ENCODE peak calls at places on chromosomes 11 and 22, in five cellular contexts. C is heart right ventricle, X is left ventricle myocardium inferior, Z is body of pancreas, S is Caco-2. T is an unnamed sample.

GRCh38 chr11:121890377-121890776 is 225.6 kb downstream of the BLID start:
- DNase-seq in C (no peak), X (no peak), Z (no peak), S (no peak), T (no peak)

GRCh38 chr11:57474017-57474750 is 13.9 kb downstream of the RTN4RL2 start:
- DNase-seq in C (no peak), X (no peak), Z (no peak), S (no peak), T (peak; percentile 80)

GRCh38 chr11:8699903-8700302 is 17.3 kb downstream of the RPL27A start:
- DNase-seq in C (no peak), X (no peak), Z (peak; percentile 74), S (no peak), T (no peak)

GRCh38 chr11:12983331-12983730 is 25.8 kb upstream of the RASSF10 start:
- DNase-seq in C (no peak), X (no peak), Z (peak; percentile 11), S (no peak), T (no peak)

GRCh38 chr11:61611309-61611708 is 30.4 kb upstream of the SYT7 start:
- DNase-seq in C (no peak), X (no peak), Z (no peak), S (no peak), T (no peak)

GRCh38 chr11:73321342-73322110 is 13.4 kb downstream of the ARHGEF17 start:
- DNase-seq in C (peak; percentile 79), X (peak; percentile 75), Z (no peak), S (no peak), T (no peak)

GRCh38 chr22:26673485-26673884 is 16.1 kb downstream of the MIAT start:
- DNase-seq in C (no peak), X (no peak), Z (no peak), S (no peak), T (peak; percentile 19)

GRCh38 chr22:29114392-29114791 is 41.6 kb downstream of the KREMEN1 start:
- DNase-seq in C (no peak), X (no peak), Z (no peak), S (no peak), T (no peak)

GRCh38 chr11:134763030-134763388 is 351.0 kb upstream of the B3GAT1 start:
- DNase-seq in C (no peak), X (no peak), Z (no peak), S (no peak), T (no peak)

GRCh38 chr22:20618488-20618887 is 111.1 kb downstream of the MED15 start:
- DNase-seq in C (no peak), X (no peak), Z (no peak), S (no peak), T (no peak)

GRCh38 chr22:22714600-22715361 is 70.4 kb downstream of the GGTLC2 start:
- DNase-seq in C (no peak), X (no peak), Z (no peak), S (no peak), T (no peak)

GRCh38 chr11:114375052-114375451 is 25.3 kb downstream of the C11orf71 start:
- DNase-seq in C (no peak), X (no peak), Z (no peak), S (no peak), T (no peak)

DNA sequence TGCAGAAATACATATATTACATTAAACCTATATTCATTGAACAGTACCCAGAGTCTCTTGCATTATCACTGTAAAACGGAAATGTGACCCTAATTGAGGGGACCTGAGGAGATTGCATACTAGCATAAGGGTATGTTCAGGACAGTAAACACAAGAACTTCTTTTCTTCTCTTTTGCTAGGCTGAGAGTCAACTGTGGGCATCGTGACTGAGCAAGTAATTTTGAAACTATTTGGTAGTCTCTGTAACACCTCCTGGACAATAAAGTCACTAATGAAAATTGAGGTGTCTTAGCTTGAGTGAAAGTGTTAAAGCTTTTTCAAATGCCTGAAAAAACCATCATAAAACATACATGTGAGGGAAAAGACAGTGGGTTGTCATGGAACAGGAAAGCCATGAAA is 90.9 kb downstream of the PDHX start:
- DNase-seq in C (no peak), X (no peak), Z (no peak), S (no peak), T (peak; percentile 21)
- H3K4me1 ChIP-seq in C (no peaks in the 10 kb centered on the region), X (peaks cover 7% of the 10 kb centered on the region), Z (peaks cover 86% of the 10 kb centered on the region), S (peaks cover 38% of the 10 kb centered on the region), T (peaks cover 32% of the 10 kb centered on the region)

GRCh38 chr11:64007160-64007628 is 21.0 kb downstream of the OTUB1 start:
- DNase-seq in C (no peak), X (no peak), Z (no peak), S (no peak), T (no peak)

GRCh38 chr11:64009234-64009633 is 23.0 kb downstream of the OTUB1 start:
- DNase-seq in C (no peak), X (no peak), Z (no peak), S (no peak), T (no peak)

GRCh38 chr11:64009710-64010109 is 23.5 kb downstream of the OTUB1 start:
- DNase-seq in C (no peak), X (no peak), Z (no peak), S (no peak), T (no peak)

GRCh38 chr11:64007629-64008282 is 21.5 kb downstream of the OTUB1 start:
- DNase-seq in C (peak; percentile 72), X (peak; percentile 84), Z (peak; percentile 88), S (no peak), T (no peak)

DNA sequence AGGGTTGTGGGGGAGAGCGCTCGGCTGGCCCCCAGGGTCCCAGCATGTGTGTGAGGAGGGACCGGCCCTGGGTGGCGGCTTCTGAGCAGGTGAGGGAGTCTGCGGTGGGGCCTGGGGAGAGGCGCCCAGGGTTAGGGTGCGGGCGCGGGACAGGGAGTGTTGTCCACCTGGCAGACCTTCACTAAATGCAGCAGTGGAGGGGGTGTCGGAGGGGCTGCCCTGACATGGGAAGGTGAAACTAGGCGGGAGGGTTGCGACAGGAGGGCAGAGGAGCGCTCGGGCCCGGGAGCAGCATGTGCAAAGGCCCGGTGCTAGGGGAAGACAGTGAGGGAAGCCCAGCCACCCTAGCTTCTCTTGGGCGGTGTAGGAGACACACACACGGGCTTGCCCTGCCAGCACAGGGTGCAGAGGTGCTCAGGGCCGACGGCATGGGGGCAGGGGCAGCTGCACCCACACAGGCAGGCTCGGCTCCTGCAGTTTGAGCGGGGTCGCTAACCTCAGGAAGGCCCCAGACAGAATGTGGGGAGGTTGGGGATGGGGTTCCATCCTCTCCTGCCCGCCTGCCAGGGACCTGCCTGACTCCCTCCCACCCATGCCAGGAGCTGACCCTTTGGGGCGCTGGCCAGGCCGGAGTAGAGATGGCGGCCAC is 22.2 kb downstream of the OTUB1 start:
- DNase-seq in C (no peak), X (no peak), Z (no peak), S (no peak), T (no peak)
- H3K27me3 ChIP-seq in C (no peaks in the 10 kb centered on the region), X (no peaks in the 10 kb centered on the region), Z (no peaks in the 10 kb centered on the region), S (no peaks in the 10 kb centered on the region), T (no peaks in the 10 kb centered on the region)

DNA sequence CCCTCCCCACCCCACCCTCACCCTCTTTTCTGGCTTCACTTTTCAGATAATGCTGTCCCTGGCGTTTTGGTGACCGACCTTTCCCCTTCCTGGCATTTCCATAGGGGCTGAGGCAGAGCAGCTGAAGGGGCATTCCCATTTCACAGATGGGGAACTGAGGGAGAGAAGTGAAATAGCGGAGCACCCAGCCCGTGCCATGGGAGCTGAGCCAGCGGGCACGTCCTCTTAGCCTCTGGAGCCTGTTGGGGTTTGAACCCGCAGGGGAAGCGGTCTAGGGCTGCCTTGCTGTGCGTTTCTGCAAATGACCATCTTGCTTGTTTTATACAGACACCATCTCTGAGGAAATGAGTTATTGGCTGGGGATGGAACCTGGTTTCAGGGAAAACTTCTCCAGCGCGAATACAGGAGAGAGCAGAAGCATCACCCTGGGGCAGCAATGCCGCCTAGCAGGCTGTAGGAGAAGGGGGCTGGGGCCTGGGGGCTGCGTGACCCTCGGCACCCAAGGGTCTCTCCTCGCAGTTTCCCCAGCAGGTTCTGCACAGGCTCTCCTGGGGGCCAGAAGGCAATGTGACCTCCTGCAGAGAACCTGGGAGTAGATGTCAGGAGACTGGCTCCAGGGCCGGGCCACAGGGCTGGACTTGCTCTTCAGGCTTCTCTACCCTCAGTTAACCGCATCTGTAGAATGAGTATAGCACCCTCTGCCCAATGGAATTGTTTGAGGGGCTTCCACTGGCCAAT is 1.5 kb downstream of the PTPRJ start:
- DNase-seq in C (no peak), X (peak; percentile 31), Z (peak; percentile 31), S (no peak), T (peak; percentile 55)
- H3K4me3 ChIP-seq in C (peak overlapping the region; percentile 73), X (peak overlapping the region; percentile 91), Z (peak overlapping the region; percentile 82), S (peak overlapping the region; percentile 66), T (peak overlapping the region; percentile 94)

GRCh38 chr11:65571420-65571819 is 918 bp upstream of the FAM89B start:
- DNase-seq in C (no peak), X (no peak), Z (peak; percentile 59), S (peak; percentile 33), T (no peak)
- H3K4me1 ChIP-seq in C (peaks cover 57% of the 10 kb centered on the region), X (peaks cover 81% of the 10 kb centered on the region), Z (peaks cover 69% of the 10 kb centered on the region), S (peaks cover 36% of the 10 kb centered on the region), T (peaks cover 79% of the 10 kb centered on the region)

DNA sequence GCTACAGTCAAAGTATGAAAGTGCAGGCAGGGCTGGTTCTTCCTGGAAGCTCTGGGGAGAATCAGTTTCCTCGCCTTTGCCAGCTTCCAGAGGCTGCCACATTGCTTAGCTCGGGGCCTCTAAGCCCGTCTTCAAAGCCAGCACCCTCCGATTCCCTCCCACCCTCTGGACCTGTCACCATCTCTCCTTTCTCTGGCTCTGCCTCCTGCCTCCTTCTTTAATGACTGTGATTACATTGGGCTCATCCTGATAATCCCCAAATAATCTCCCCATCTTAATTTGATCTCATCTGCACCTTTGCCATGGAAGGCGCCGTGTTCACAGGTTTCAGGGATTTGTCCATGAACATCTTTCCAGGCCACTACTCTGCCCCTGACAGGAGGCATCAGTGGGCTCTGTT is 42.5 kb downstream of the MCM5 start:
- DNase-seq in C (no peak), X (no peak), Z (no peak), S (no peak), T (no peak)
- H3K27me3 ChIP-seq in C (no peaks in the 10 kb centered on the region), X (no peaks in the 10 kb centered on the region), Z (no peaks in the 10 kb centered on the region), S (no peaks in the 10 kb centered on the region), T (no peaks in the 10 kb centered on the region)

GRCh38 chr11:44604171-44604581 is 38.7 kb downstream of the CD82 start:
- DNase-seq in C (no peak), X (no peak), Z (peak; percentile 27), S (no peak), T (no peak)
- H3K4me3 ChIP-seq in C (no peak overlapping the region), X (no peak overlapping the region), Z (no peak overlapping the region), S (no peak overlapping the region), T (no peak overlapping the region)

GRCh38 chr22:39237276-39238123 is 7.3 kb downstream of the PDGFB start:
- DNase-seq in C (no peak), X (no peak), Z (no peak), S (no peak), T (no peak)
- H3K4me1 ChIP-seq in C (peaks cover 65% of the 10 kb centered on the region), X (peaks cover 98% of the 10 kb centered on the region), Z (peaks cover 77% of the 10 kb centered on the region), S (peaks cover 20% of the 10 kb centered on the region), T (peaks cover 56% of the 10 kb centered on the region)

T was measured in CD4-positive, CD25-positive, alpha-beta regulatory T cell.